ENCODE peak calls at places on chromosomes 7 and 10, in five cellular contexts. U is K562, R is GM12878, T is HepG2, I is H1. C is an unnamed sample.

GRCh38 chr7:69597278-69598076 is 798 bp upstream of the AUTS2 start:
- DNase-seq in T (no peak), R (no peak), I (no peak), U (no peak), C (peak; percentile 63)

GRCh38 chr10:75544381-75544780 is 113.0 kb downstream of the LRMDA start:
- DNase-seq in R (no peak), T (no peak), I (no peak), U (no peak), C (no peak)

GRCh38 chr10:80394358-80394916 is 13.9 kb upstream of the PRXL2A start:
- DNase-seq in U (no peak), I (no peak), R (no peak), T (no peak), C (no peak)

GRCh38 chr7:143185551-143185950 is 2.3 kb downstream of the TAS2R39 start:
- DNase-seq in U (no peak), T (no peak), R (no peak), I (no peak), C (no peak)

GRCh38 chr10:59387951-59388431 is 25.6 kb upstream of the FAM13C start:
- DNase-seq in U (no peak), R (no peak), I (no peak), T (no peak), C (no peak)

GRCh38 chr7:81245353-81245752 is 326.5 kb upstream of the SEMA3C start:
- DNase-seq in U (no peak), T (no peak), R (no peak), I (no peak), C (peak; percentile 33)

GRCh38 chr10:46284286-46285229 is 2.2 kb upstream of the ANTXRL start:
- DNase-seq in I (peak; percentile 76), T (peak; percentile 31), R (no peak), U (peak; percentile 100), C (peak; percentile 75)

GRCh38 chr7:105489409-105489808 is 32.7 kb downstream of the PUS7 start:
- DNase-seq in I (no peak), R (no peak), U (no peak), T (no peak), C (no peak)

GRCh38 chr10:98463022-98463421 is 16.3 kb upstream of the HPS1 start:
- DNase-seq in R (no peak), T (no peak), I (no peak), U (peak; percentile 34), C (no peak)

GRCh38 chr7:102063736-102064135 is 222.9 kb upstream of the SH2B2 start:
- DNase-seq in I (peak; percentile 33), T (no peak), R (no peak), U (peak; percentile 72), C (peak; percentile 76)

GRCh38 chr10:30199376-30200018 is 140.1 kb upstream of the JCAD start:
- DNase-seq in U (no peak), I (no peak), R (no peak), T (peak; percentile 12), C (no peak)

GRCh38 chr7:103613655-103614642 is 167.9 kb upstream of the SLC26A5 start:
- DNase-seq in T (peak; percentile 34), I (no peak), R (no peak), U (peak; percentile 28), C (no peak)

GRCh38 chr10:71970331-71970730 is 6.1 kb downstream of the CHST3 start:
- DNase-seq in U (peak; percentile 74), R (no peak), T (no peak), I (no peak), C (peak; percentile 78)

GRCh38 chr10:113494736-113495135 is 58.1 kb upstream of the HABP2 start:
- DNase-seq in I (no peak), T (no peak), U (no peak), R (no peak), C (no peak)

GRCh38 chr7:150876817-150877526 is 24.7 kb downstream of the AOC1 start:
- DNase-seq in I (peak; percentile 62), T (peak; percentile 56), U (peak; percentile 96), R (no peak), C (peak; percentile 69)

GRCh38 chr7:50544992-50545391 is 20.2 kb downstream of the DDC start:
- DNase-seq in U (no peak), R (no peak), T (peak; percentile 50), I (no peak), C (no peak)

GRCh38 chr7:94509879-94510581 is 421 bp downstream of the CASD1 start:
- DNase-seq in I (peak; percentile 15), T (peak; percentile 59), R (peak; percentile 27), U (peak; percentile 91), C (peak; percentile 73)

GRCh38 chr10:130045091-130045652 is 65.5 kb downstream of the C10orf143 start:
- DNase-seq in U (peak; percentile 15), T (no peak), I (peak; percentile 43), R (no peak), C (peak; percentile 78)
- TF ChIP-seq ATF2 in U (no peak), T (no peak), I (no peak), R (no peak), C (no peak)

DNA sequence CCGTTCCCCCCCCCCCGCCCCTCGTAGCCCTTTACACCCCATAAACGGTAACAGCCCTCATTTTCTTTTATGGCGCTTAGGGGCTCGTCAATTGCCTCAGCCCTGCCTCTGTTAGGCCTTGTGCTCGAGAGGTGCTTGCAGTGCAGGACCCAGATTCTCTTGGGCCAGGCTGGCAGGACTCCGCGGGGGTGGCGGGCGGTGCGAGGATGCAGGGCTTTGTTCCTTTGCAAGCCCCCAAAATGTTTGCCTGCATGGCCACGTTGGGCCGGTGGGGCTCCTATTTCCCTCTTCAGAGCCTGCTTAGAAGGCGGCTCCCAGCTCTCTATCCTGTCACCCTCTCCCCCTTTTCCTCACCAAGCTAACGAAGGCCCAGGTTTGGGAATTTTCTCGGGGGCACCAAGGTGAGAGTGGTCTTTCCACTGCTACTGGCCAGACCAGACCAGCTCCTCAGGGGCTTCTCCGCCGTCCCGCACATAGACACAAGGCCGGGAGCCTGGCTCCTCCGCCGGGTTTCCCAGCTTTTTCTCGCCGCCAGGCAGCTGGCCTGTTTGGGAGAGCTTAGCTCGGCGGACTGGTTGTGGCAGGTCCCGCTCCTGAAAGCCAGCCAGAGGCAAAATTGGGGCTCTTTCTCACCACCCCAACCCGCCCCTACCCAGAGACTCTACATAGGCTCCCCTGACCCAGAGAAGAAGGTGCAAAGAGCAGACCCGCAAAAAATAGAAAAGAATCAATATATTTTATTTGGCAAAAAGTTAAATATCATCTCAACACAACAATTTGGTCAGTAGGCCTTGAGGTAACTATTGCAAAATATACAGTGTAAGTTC is 3.4 kb downstream of the HOXA9 start:
- DNase-seq in T (no peak), R (no peak), U (no peak), I (no peak), C (peak; percentile 38)
- TF ChIP-seq ATF2 in T (no peak), R (no peak), U (no peak), I (no peak), C (no peak)

DNA sequence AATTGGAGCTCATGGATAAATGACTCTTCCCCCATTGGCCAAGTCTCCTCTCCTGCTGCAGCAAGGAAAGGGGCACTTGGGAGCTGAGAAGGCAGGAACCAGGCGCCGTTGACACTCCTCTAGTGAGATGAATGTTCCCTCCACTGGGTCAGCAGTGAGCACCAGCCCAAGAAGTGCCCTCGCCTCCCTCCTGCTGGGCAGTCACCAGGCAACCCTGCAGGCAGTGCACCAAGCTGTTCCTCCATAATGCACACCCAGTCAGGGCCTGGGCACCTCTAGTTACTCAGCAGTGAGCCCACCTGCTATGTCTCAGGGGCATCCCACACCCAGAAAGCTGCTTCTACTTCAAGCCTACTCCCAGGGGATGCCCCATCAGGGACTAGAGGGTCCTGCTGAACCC is 84.3 kb downstream of the KCNMA1 start:
- DNase-seq in T (no peak), R (no peak), U (no peak), I (no peak), C (no peak)
- TF ChIP-seq ATF2 in T (no peak), R (no peak), U (no peak), I (no peak), C (no peak)

GRCh38 chr10:129586897-129587443 is 119.9 kb downstream of the MGMT start:
- DNase-seq in I (no peak), U (peak; percentile 11), R (no peak), T (no peak), C (no peak)
- TF ChIP-seq ATF2 in I (no peak), U (no peak), R (no peak), T (no peak), C (no peak)

GRCh38 chr10:42959833-42960232 is 117.0 kb upstream of the RET start:
- DNase-seq in U (no peak), R (no peak), T (no peak), I (no peak), C (peak; percentile 2)

GRCh38 chr10:42962120-42962901 is 114.6 kb upstream of the RET start:
- DNase-seq in R (no peak), U (no peak), T (no peak), I (no peak), C (peak; percentile 8)

GRCh38 chr10:42961156-42961589 is 115.7 kb upstream of the RET start:
- DNase-seq in T (no peak), I (no peak), R (no peak), U (no peak), C (peak; percentile 4)

GRCh38 chr10:42961776-42962119 is 115.1 kb upstream of the RET start:
- DNase-seq in U (no peak), I (no peak), R (no peak), T (no peak), C (peak; percentile 6)

GRCh38 chr10:42960491-42961155 is 116.2 kb upstream of the RET start:
- DNase-seq in I (no peak), T (no peak), R (no peak), U (no peak), C (peak; percentile 44)
- TF ChIP-seq ATF2 in I (no peak), T (no peak), R (no peak), U (no peak), C (no peak)